ENCODE peak calls at places on chromosomes 7 and 10, in four cellular contexts. M is AG10803, K is heart left ventricle, X is ovary. W is an unnamed sample.

GRCh38 chr7:322708-323111 is 32.7 kb downstream of the FOXL3 start:
- DNase-seq in K (peak), X (no peak), M (no peak), W (no peak)

GRCh38 chr10:27192284-27192683 is 37.1 kb downstream of the MASTL start:
- DNase-seq in X (no peak), M (peak), K (no peak), W (peak)

GRCh38 chr7:141844256-141844655 is 3.0 kb upstream of the PRSS37 start:
- DNase-seq in K (no peak), M (no peak), X (no peak), W (no peak)

GRCh38 chr7:104142147-104142546 is 65.7 kb downstream of the ORC5 start:
- DNase-seq in X (no peak), K (no peak), M (no peak), W (peak)

GRCh38 chr7:77393954-77394353 is 22.2 kb downstream of the GSAP start:
- DNase-seq in K (no peak), X (no peak), M (no peak), W (no peak)

GRCh38 chr10:122102146-122102866 is 113.3 kb downstream of the TACC2 start:
- DNase-seq in K (peak), M (no peak), X (no peak), W (no peak)

GRCh38 chr10:51198170-51198569 is 123.9 kb downstream of the PRKG1 start:
- DNase-seq in M (no peak), K (no peak), X (no peak), W (no peak)

GRCh38 chr7:96855139-96855538 is 145.5 kb upstream of the SEM1 start:
- DNase-seq in K (no peak), M (no peak), X (no peak), W (no peak)

GRCh38 chr10:128422221-128422620 is 296.0 kb upstream of the MKI67 start:
- DNase-seq in M (no peak), X (no peak), K (no peak), W (no peak)

GRCh38 chr10:104028146-104028545 is 57.5 kb downstream of the COL17A1 start:
- DNase-seq in X (no peak), M (peak), K (peak), W (peak)

GRCh38 chr10:3987142-3987974 is 202.3 kb upstream of the KLF6 start:
- DNase-seq in M (peak), K (no peak), X (no peak), W (no peak)

GRCh38 chr10:91294134-91294906 is 73.9 kb downstream of the PCGF5 start:
- DNase-seq in M (peak), X (no peak), K (no peak), W (no peak)

GRCh38 chr10:91295346-91295745 is 74.9 kb downstream of the PCGF5 start:
- DNase-seq in M (no peak), X (no peak), K (no peak), W (no peak)

GRCh38 chr10:91300011-91300575 is 79.6 kb downstream of the PCGF5 start:
- DNase-seq in K (no peak), M (no peak), X (no peak), W (no peak)

GRCh38 chr10:91296471-91296870 is 76.0 kb downstream of the PCGF5 start:
- DNase-seq in K (no peak), X (no peak), M (peak), W (peak)

DNA sequence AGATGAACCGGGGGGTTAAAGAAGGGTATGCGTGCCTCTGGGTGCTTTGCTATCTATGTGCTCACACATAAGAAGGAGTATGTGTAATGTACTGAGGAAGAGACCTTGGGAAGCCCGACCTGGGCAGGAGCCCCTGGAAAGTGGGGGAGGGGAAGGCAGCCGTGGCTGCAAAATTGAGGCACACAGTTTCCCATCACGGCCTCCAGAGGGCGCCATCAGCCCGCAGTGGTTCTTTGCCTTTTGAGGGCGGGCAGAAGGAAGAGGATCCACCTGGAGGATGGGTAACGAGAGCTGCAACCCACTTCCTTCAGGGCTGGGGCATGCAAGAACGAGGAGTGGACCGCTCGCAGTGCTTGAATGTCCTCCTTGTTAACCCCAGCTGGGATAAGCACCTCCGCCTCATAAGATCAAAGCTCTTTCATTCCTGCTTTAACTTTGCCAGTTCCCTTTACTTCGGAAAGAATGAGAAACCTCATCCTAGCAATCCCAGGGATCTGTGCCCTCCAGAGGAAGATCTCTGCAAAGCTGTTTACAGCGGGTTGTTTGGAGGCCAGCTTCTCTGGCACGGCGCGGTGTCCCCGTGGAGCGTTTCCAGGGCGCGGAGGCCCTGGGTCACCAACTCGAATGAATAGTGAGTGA is 77.9 kb downstream of the PCGF5 start:
- DNase-seq in K (peak), X (peak), M (peak), W (peak)
- H3K4me3 ChIP-seq in K (peak), X (peak), M (peak), W (peak)

DNA sequence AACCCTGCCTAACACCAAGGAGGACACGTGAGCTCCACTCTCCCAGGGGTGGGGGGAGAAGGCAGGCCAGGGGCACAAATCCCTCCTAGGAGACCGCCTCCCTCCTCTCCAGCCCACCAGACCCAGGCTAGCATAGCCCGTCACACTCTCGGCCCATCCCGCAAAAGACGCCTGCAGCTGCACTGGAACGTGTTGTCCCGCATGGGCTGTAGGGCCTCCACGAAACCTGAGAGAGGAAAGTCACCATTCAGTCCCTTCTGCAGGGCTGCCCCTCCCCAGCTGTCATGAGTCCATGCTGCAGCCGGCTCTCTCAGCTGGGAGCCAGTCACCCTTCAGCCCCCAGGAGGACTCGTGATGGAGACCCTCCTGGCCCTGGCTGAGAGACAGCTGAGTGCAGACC is 126.2 kb downstream of the MAD1L1 start:
- DNase-seq in M (no peak), X (no peak), K (no peak), W (no peak)
- H3K4me3 ChIP-seq in M (no peak), X (no peak), K (no peak), W (no peak)

DNA sequence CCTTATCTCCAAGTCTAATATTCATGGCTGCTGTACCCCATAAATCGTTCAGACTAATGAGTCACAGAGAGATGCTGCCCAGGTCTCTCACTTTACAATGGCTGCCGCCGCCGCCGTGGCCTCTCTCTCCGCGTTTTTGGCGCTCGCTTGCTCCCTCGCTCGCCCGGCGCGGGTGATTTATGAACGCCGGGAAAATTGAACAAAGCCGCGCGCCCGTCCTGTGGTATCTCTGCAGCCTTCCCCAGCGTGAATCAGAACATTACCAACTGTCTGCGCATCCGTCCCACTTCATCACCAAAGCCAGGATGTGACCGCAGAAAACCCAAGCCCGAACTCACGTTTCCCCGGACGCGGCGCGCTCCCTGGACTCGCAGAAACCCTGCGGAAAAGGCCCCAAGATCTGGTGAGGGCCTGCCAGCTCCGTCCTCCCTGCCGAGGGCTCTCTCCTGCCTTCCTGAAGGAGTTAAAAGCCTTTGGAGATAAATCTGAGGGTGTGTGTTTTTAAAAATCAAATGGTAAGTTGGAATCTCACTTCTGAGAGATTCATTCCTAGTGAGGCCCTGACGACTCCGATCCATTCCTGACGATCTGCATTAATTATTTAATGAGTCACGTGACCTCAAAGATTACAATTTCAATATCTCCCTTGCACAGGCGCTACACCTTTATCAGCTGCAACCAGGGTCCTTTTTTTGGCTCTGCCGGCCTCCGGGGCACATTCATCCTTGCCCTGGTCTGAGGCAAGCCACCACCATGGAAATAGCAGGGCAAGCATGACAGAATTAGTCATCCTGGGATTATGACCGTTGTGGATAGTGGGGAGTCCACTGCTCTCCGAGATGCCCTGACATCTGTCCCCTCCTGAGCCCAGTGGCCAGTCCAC is 6.2 kb downstream of the HOXA4 start:
- DNase-seq in K (no peak), X (no peak), M (peak), W (peak)
- H3K4me3 ChIP-seq in K (no peak), X (no peak), M (no peak), W (no peak)

GRCh38 chr10:119028900-119029612 is 458 bp upstream of the NANOS1 start:
- DNase-seq in X (peak), M (peak), K (peak), W (peak)
- H3K4me3 ChIP-seq in X (peak), M (peak), K (peak), W (peak)

GRCh38 chr10:72329290-72330058 is 25.2 kb downstream of the DNAJB12 start:
- DNase-seq in K (no peak), M (no peak), X (peak), W (no peak)

GRCh38 chr10:72333111-72334012 is 21.4 kb downstream of the DNAJB12 start:
- DNase-seq in K (no peak), M (no peak), X (peak), W (no peak)

GRCh38 chr10:72330059-72330426 is 24.7 kb downstream of the DNAJB12 start:
- DNase-seq in M (no peak), K (no peak), X (no peak), W (no peak)

GRCh38 chr10:72332423-72333110 is 22.2 kb downstream of the DNAJB12 start:
- DNase-seq in K (no peak), M (no peak), X (no peak), W (no peak)

GRCh38 chr10:72331575-72332422 is 22.9 kb downstream of the DNAJB12 start:
- DNase-seq in M (peak), X (peak), K (peak), W (peak)
- H3K4me3 ChIP-seq in M (no peak), X (no peak), K (no peak), W (no peak)

GRCh38 chr10:74600170-74600569 is 226.2 kb upstream of the KAT6B start:
- DNase-seq in X (no peak), K (no peak), M (no peak), W (no peak)

GRCh38 chr10:74598891-74599566 is 227.4 kb upstream of the KAT6B start:
- DNase-seq in K (no peak), X (no peak), M (peak), W (peak)

GRCh38 chr10:74596713-74597112 is 229.7 kb upstream of the KAT6B start:
- DNase-seq in X (no peak), M (no peak), K (no peak), W (no peak)

GRCh38 chr10:74599676-74600075 is 226.7 kb upstream of the KAT6B start:
- DNase-seq in M (no peak), K (no peak), X (no peak), W (no peak)
- H3K4me3 ChIP-seq in M (no peak), K (no peak), X (no peak), W (no peak)

GRCh38 chr10:131691481-131692090 is 209.2 kb upstream of the PPP2R2D start:
- DNase-seq in X (no peak), M (no peak), K (no peak), W (no peak)
- H3K4me3 ChIP-seq in X (no peak), M (no peak), K (no peak), W (no peak)